ENCODE peak calls at places on chromosomes 11 and 22, in ten cellular contexts. P is AG04450, W is endothelial cell, U is right lobe of liver, D is GM23338, K is prostate gland, E is GM13976, T is upper lobe of right lung, H is WTC11, S is bronchial epithelial cell. F is an unnamed sample.

GRCh38 chr11:96238563-96239166 is 104.3 kb downstream of the MAML2 start:
- DNase-seq in P (no peak), W (no peak), U (no peak), D (no peak), K (no peak), E (no peak), T (no peak), H (no peak), S (peak), F (no peak)

GRCh38 chr11:116397556-116398167 is 375.1 kb downstream of the BUD13 start:
- DNase-seq in P (no peak), W (no peak), U (no peak), D (no peak), K (no peak), E (no peak), T (no peak), H (no peak), S (no peak), F (no peak)

GRCh38 chr22:36562261-36562835 is 33.4 kb upstream of the EIF3D start:
- DNase-seq in P (no peak), W (no peak), U (no peak), D (no peak), K (no peak), E (no peak), T (no peak), H (no peak), S (peak), F (no peak)

GRCh38 chr22:32204856-32205722 is at the start of gene RFPL2:
- DNase-seq in P (no peak), W (peak), U (peak), D (peak), K (no peak), E (peak), T (peak), H (peak), S (peak), F (no peak)

GRCh38 chr11:24760681-24761080 is 263.8 kb downstream of the LUZP2 start:
- DNase-seq in P (no peak), W (no peak), U (no peak), D (no peak), K (no peak), E (no peak), T (no peak), H (no peak), S (peak), F (no peak)

GRCh38 chr11:20002312-20003216 is 157.7 kb downstream of the DBX1 start:
- DNase-seq in P (no peak), W (no peak), U (peak), D (no peak), K (no peak), E (no peak), T (no peak), H (no peak), S (no peak), F (no peak)

GRCh38 chr22:26743149-26743548 is 85.8 kb downstream of the MIAT start:
- DNase-seq in P (no peak), W (no peak), U (no peak), D (peak), K (no peak), E (no peak), T (no peak), H (no peak), S (no peak), F (no peak)

GRCh38 chr22:32334640-32335365 is 22.9 kb upstream of the RFPL3 start:
- DNase-seq in P (no peak), W (no peak), U (no peak), D (no peak), K (no peak), E (no peak), T (peak), H (no peak), S (no peak), F (no peak)

GRCh38 chr11:57402188-57403066 is 12.0 kb upstream of the PRG2 start:
- DNase-seq in P (no peak), W (no peak), U (no peak), D (no peak), K (no peak), E (no peak), T (no peak), H (no peak), S (peak), F (peak)

GRCh38 chr11:78607691-78608090 is 33.0 kb upstream of the NARS2 start:
- DNase-seq in P (no peak), W (no peak), U (no peak), D (no peak), K (no peak), E (no peak), T (no peak), H (no peak), S (no peak), F (no peak)

DNA sequence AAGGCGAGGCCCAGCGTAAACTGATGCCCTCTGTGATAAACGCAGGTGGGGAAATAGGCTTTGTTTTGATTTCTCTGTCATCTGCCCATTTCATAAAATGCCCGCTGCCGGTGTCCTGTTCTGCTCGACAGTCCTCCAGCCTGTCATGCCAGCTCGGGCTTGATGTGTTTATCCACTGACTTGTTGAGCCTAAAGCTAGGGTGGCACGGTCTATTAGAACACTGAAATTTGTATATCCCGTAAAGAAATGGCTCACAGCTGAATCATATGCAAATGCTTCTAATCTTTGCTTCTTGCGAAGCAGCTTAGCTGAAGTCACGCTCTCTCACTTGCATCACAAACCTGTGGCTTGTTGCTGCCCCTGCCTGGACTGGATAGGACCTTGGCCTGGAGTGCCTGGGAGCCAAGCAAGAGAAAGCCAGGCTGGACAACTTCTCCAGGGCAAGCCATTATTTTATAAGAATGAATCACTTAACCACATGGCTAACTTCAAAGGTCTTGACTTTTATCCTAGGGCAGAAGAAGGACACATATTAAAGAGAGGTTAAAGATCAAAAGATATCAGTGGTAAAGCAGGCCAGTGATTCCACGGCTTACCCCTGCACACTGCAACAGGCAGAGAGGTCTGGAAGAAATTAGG is 33.1 kb downstream of the EHF start:
- DNase-seq in P (peak), W (no peak), U (peak), D (no peak), K (peak), E (no peak), T (peak), H (no peak), S (peak), F (peak)
- TF ChIP-seq CTCF in P (peak), W (no peak), U (peak), D (no peak), K (no peak), E (no peak), T (no peak), H (no peak), S (peak), F (peak)

DNA sequence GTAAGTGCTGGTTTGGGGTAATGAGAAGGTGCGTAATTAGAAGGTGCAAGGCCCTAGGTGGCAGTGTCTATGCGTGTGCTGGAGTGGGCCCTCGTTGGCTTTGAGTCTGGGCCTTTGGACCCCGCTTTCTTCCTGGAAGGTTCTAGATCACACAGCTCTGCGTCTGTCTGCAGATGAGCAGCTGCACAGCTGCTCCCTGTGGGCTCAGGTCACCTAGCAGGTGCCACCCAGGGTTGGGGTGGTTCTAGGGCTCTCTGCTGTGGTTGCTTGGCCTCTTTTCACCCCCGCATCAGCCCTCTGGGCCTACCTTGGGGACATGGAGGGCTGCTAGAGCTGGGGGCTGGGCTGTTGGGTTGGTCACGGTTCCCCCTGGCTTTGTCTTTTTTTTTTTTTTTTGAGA is 10.4 kb downstream of the RELT start:
- DNase-seq in P (no peak), W (no peak), U (no peak), D (no peak), K (no peak), E (no peak), T (no peak), H (no peak), S (no peak), F (no peak)
- TF ChIP-seq CTCF in P (no peak), W (no peak), U (no peak), D (no peak), K (no peak), E (no peak), T (no peak), H (no peak), S (no peak), F (no peak)

GRCh38 chr22:38203855-38204497 is 2.2 kb downstream of the MAFF start:
- DNase-seq in P (no peak), W (no peak), U (no peak), D (no peak), K (no peak), E (no peak), T (no peak), H (no peak), S (no peak), F (no peak)

GRCh38 chr22:38201718-38202436 is at the start of gene MAFF:
- DNase-seq in P (peak), W (peak), U (peak), D (peak), K (peak), E (peak), T (peak), H (peak), S (peak), F (peak)

GRCh38 chr22:38203090-38203810 is 1.5 kb downstream of the MAFF start:
- DNase-seq in P (no peak), W (no peak), U (peak), D (peak), K (peak), E (peak), T (peak), H (peak), S (peak), F (no peak)

GRCh38 chr22:38201371-38201717 is 450 bp upstream of the MAFF start:
- DNase-seq in P (no peak), W (no peak), U (no peak), D (no peak), K (no peak), E (no peak), T (no peak), H (no peak), S (no peak), F (no peak)

DNA sequence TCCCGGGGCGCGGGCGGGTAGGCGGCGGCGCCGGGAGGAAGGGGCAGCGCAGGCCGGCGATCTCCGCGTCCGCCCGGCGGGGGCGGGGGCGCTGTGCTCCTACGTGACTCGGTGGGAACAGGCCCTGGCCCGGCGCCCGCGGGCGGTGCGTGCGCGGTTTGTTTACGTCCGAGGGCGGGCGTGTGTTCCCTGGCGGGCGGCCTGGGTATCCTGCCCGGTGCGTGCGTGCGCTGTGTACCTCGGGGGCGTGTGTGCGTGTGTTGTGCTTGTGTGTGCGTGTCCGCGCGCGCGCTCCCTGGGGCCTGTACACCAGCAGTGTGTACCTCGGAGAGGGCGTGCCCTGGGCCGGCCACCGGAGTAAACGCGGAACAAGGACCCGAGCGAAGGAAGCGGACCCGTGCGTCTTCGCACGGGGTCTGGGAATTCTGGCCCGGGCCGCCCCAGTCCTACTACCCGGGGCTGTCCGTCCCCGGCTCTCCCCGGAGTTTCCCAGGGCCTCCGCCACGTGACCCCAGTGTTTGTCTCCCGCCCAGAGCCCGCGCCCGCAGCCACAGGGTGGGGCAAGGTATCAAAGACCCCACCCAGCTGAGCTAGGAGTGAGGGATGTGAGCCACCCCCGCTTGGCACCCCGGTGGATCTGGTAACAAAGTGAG is 769 bp downstream of the MAFF start:
- DNase-seq in P (peak), W (peak), U (peak), D (peak), K (peak), E (peak), T (peak), H (peak), S (peak), F (no peak)
- TF ChIP-seq CTCF in P (no peak), W (no peak), U (peak), D (no peak), K (no peak), E (peak), T (no peak), H (no peak), S (peak), F (no peak)

GRCh38 chr11:134939905-134940304 is 527.9 kb upstream of the B3GAT1 start:
- DNase-seq in P (no peak), W (peak), U (no peak), D (no peak), K (no peak), E (no peak), T (no peak), H (peak), S (no peak), F (no peak)
- TF ChIP-seq CTCF in P (no peak), W (no peak), U (no peak), D (peak), K (no peak), E (no peak), T (peak), H (no peak), S (no peak), F (no peak)

DNA sequence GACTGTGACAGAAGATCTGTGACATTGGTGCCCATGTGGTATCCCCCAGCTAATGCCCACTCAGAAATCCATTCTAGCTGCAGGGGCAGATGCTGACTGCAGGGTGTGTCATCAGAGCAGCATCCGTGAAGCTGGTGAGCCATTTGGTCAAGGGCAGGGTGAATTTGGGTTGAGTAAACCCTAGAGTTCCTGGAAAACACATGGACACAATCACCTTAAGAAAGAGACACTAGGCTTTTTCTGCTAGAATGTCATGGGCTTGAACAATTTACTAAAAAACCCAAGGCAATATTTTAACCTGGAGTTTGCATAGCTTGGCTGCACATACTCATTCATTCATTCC is 100.0 kb downstream of the ADAMTS15 start:
- DNase-seq in P (no peak), W (no peak), U (no peak), D (no peak), K (no peak), E (no peak), T (no peak), H (no peak), S (peak), F (no peak)
- TF ChIP-seq CTCF in P (no peak), W (no peak), U (no peak), D (no peak), K (no peak), E (no peak), T (no peak), H (no peak), S (no peak), F (no peak)

GRCh38 chr11:68690671-68691401 is 6.5 kb downstream of the GAL start:
- DNase-seq in P (no peak), W (no peak), U (no peak), D (no peak), K (no peak), E (no peak), T (no peak), H (no peak), S (no peak), F (no peak)
- TF ChIP-seq CTCF in P (no peak), W (no peak), U (no peak), D (peak), K (no peak), E (no peak), T (no peak), H (no peak), S (no peak), F (no peak)